ENCODE peak calls at places on chromosomes 3 and 15, in six cellular contexts. N is GM12878, L is GM12891, J is H1, I is K562, O is HepG2. W is an unnamed sample.

GRCh38 chr15:70967646-70968045 is 75.0 kb downstream of the LRRC49 start:
- DNase-seq in L (no peak), J (no peak), N (no peak), O (no peak), I (no peak), W (no peak)

GRCh38 chr15:64695571-64695992 is 79.8 kb downstream of the RBPMS2 start:
- DNase-seq in J (no peak), I (peak; percentile 75), O (no peak), N (no peak), L (no peak), W (no peak)

GRCh38 chr15:95629503-95630168 is 700.9 kb upstream of the NR2F2 start:
- DNase-seq in J (no peak), L (no peak), N (no peak), O (no peak), I (no peak), W (no peak)

GRCh38 chr3:118587037-118587741 is 447.5 kb downstream of the IGSF11 start:
- DNase-seq in N (no peak), L (no peak), J (no peak), I (no peak), O (no peak), W (no peak)

GRCh38 chr15:101537681-101538080 is 48.2 kb upstream of the PCSK6 start:
- DNase-seq in N (no peak), I (no peak), O (peak; percentile 90), J (no peak), L (no peak), W (no peak)

GRCh38 chr3:131988209-131988608 is 46.6 kb downstream of the CPNE4 start:
- DNase-seq in L (no peak), O (no peak), N (no peak), J (no peak), I (no peak), W (no peak)

GRCh38 chr3:15496341-15496664 is 25.2 kb downstream of the COLQ start:
- DNase-seq in L (no peak), J (no peak), N (no peak), O (no peak), I (no peak), W (no peak)

GRCh38 chr3:99846472-99846871 is 28.8 kb downstream of the CMSS1 start:
- DNase-seq in J (no peak), L (no peak), I (no peak), O (peak; percentile 46), N (no peak), W (no peak)

GRCh38 chr3:194045919-194046318 is 90.0 kb upstream of the HES1 start:
- DNase-seq in O (no peak), N (no peak), I (no peak), L (no peak), J (no peak), W (no peak)

GRCh38 chr15:96207377-96208006 is 123.0 kb upstream of the NR2F2 start:
- DNase-seq in J (no peak), L (no peak), I (no peak), O (no peak), N (no peak), W (no peak)

GRCh38 chr3:107738486-107739183 is 215.9 kb downstream of the BBX start:
- DNase-seq in N (no peak), O (no peak), L (no peak), I (no peak), J (no peak), W (no peak)

GRCh38 chr3:194884649-194885315 is 199.1 kb downstream of the FAM43A start:
- DNase-seq in I (no peak), N (no peak), J (no peak), O (no peak), L (no peak), W (no peak)

GRCh38 chr15:101501703-101502373 is 12.3 kb upstream of the PCSK6 start:
- DNase-seq in L (peak; percentile 54), J (peak; percentile 36), I (peak; percentile 52), O (peak; percentile 66), N (no peak), W (peak; percentile 57)

GRCh38 chr15:43791993-43792760 is at the start of gene SERF2:
- DNase-seq in J (peak; percentile 100), N (peak; percentile 99), I (peak; percentile 98), O (peak; percentile 97), L (peak; percentile 93), W (peak; percentile 98)

GRCh38 chr15:100760357-100760903 is 119.2 kb upstream of the ALDH1A3 start:
- DNase-seq in J (no peak), N (no peak), O (no peak), L (no peak), I (no peak), W (no peak)

GRCh38 chr3:42022355-42022754 is 60.5 kb upstream of the ULK4 start:
- DNase-seq in O (no peak), N (no peak), L (no peak), I (no peak), J (no peak), W (no peak)

GRCh38 chr3:133865136-133865855 is 30.4 kb downstream of the RAB6B start:
- DNase-seq in J (no peak), N (no peak), L (no peak), O (peak; percentile 4), I (peak; percentile 12), W (no peak)

GRCh38 chr3:73479325-73479724 is 145.4 kb downstream of the PDZRN3 start:
- DNase-seq in O (no peak), J (no peak), I (no peak), N (no peak), L (no peak), W (no peak)

GRCh38 chr3:151093905-151094304 is 8.4 kb downstream of the MED12L start:
- DNase-seq in O (no peak), L (no peak), N (no peak), I (no peak), J (no peak), W (no peak)

GRCh38 chr3:63967675-63968611 is 55.4 kb downstream of the PSMD6 start:
- DNase-seq in J (no peak), N (peak; percentile 53), I (no peak), O (peak; percentile 88), L (no peak), W (no peak)

GRCh38 chr3:171026584-171027293 is at the start of gene SLC2A2:
- DNase-seq in J (no peak), L (no peak), I (no peak), N (no peak), O (peak; percentile 58), W (no peak)

GRCh38 chr3:105722943-105723556 is 145.8 kb downstream of the CBLB start:
- DNase-seq in I (no peak), L (peak; percentile 5), O (no peak), J (no peak), N (peak; percentile 36), W (peak; percentile 2)

GRCh38 chr3:191005790-191006189 is 143.3 kb upstream of the GMNC start:
- DNase-seq in N (no peak), L (no peak), O (no peak), I (no peak), J (peak; percentile 34), W (no peak)

GRCh38 chr15:35431281-35431680 is 114.7 kb downstream of the DPH6 start:
- DNase-seq in L (no peak), I (no peak), J (no peak), O (no peak), N (no peak), W (no peak)
- TF ChIP-seq TAF1 in L (no peak), I (no peak), J (no peak), O (no peak), N (no peak), W (no peak)

DNA sequence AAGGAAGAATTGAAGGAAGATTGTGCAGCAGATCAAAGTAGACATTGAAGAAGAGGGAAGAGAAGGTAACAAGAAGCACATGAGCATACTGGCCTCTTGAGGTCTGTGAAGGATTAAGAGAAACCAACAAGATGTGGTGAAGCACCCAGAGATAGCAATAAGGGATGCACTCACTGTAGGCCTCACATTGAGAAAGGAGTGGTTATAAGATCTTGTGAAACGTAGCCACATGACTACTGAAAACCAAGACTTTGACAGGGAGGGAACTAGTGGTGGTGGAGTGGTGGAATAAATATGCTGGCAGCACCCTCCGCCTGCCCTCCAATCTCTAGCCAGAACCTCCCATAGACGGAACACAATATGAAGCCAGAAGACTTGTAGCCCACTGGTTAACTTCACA is 651.2 kb downstream of the DIPK2A start:
- DNase-seq in L (no peak), O (no peak), I (no peak), J (no peak), N (no peak), W (no peak)
- TF ChIP-seq POLR2AphosphoS5 in L (no peak), O (no peak), I (no peak), J (no peak), N (no peak), W (no peak)

DNA sequence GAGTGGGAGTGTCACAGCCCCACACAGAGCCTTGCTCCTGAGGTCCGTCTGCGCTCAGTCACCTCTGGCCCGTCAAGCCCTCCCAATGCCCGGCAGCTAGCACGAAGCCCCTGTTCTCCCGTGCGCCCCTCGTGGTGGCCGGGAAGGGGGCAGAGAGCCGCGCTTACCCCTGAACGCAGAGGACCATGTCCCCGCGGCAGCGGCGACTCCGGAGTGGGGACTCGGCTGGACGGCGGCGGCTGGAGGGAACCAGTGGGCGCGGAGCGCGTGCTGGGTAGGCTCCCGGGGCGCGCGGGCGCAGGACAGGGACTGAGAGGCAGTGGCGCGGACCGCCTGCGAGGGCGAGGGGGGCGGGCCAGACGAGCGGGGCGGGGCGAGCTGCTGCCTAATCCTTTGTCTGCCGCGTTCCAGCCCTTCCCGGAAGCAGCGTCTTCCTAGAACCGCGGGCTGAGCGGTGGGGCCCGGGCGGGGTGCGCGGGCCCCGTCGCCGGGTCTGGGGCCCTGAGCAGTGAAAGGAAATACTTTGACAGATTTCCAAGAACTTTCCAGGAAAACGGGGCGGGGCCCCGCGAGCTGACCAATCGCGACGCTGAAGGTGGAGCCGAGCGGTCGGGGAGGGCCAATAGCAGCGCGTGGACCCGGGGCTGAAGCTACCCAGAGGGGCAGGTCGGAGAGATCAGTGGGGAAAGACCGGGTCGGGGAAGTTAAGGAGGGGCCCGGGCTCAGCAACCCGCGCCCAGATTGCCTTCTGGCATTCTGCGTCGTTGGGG is at the start of gene CISH:
- DNase-seq in N (no peak), O (peak; percentile 91), J (peak; percentile 84), I (peak; percentile 85), L (peak; percentile 94), W (peak; percentile 89)
- TF ChIP-seq POLR2A in N (peak; percentile 86), O (no peak), J (no peak), I (peak; percentile 81), L (no peak), W (peak; percentile 46)

DNA sequence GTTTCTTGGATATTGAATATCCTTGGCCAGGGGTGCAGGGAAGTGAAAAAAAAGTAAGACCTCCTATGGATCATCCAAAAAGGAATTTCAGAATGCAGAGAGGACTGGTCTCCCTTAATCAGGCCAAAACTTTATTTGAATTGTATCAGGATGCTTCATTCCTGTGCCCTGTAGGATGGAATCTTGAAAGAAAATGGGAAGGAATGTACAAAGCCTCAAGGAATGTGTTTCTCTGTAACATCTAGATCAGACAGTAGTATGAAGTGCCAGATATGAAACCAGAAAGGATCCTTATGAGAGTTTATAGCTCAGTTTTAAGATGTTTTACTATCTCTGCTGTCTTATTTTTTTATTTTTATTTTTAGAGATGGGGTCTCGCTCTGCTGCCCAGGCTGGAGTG is 6.5 kb upstream of the GSK3B start:
- DNase-seq in J (no peak), L (no peak), I (no peak), O (no peak), N (no peak), W (no peak)
- TF ChIP-seq TAF1 in J (no peak), L (no peak), I (no peak), O (no peak), N (no peak), W (no peak)